ENCODE peak calls at places on chromosomes 12 and 14, in seven cellular contexts. X is mesendoderm, D is neuronal stem cell, H is mesenchymal stem cell, C is IMR-90, F is H1, U is trophoblast cell. S is an unnamed sample.

GRCh38 chr12:90335561-90335960 is 619.4 kb downstream of the CCER1 start:
- DNase-seq in D (no peak), F (no peak), H (no peak), X (no peak), U (no peak), C (no peak), S (no peak)

GRCh38 chr12:31783996-31784645 is 55.3 kb upstream of the AMN1 start:
- DNase-seq in X (no peak), C (no peak), H (no peak), D (no peak), U (no peak), F (no peak), S (no peak)

GRCh38 chr12:46944104-46944503 is 118.3 kb upstream of the SLC38A4 start:
- DNase-seq in D (no peak), F (no peak), C (peak; percentile 82), X (no peak), H (peak; percentile 76), U (peak; percentile 31), S (no peak)

GRCh38 chr14:67619446-67620216 is at the start of gene ARG2:
- DNase-seq in X (peak; percentile 99), D (peak; percentile 92), U (peak; percentile 100), F (peak; percentile 91), H (peak; percentile 95), C (peak; percentile 91), S (peak; percentile 100)

GRCh38 chr12:62861157-62861535 is 73.8 kb downstream of the PPM1H start:
- DNase-seq in C (no peak), D (no peak), X (no peak), U (no peak), F (no peak), H (no peak), S (no peak)

GRCh38 chr14:101112351-101113107 is 209.0 kb upstream of the RTL1 start:
- DNase-seq in U (no peak), D (no peak), C (no peak), H (no peak), X (no peak), F (no peak), S (no peak)

GRCh38 chr12:128388461-128388921 is 121.5 kb downstream of the TMEM132C start:
- DNase-seq in U (no peak), C (no peak), X (no peak), D (no peak), H (no peak), F (no peak), S (no peak)

GRCh38 chr14:34081126-34081575 is 130.3 kb upstream of the EGLN3 start:
- DNase-seq in H (peak; percentile 30), C (no peak), D (no peak), U (no peak), X (no peak), F (no peak), S (no peak)

GRCh38 chr12:123271182-123271491 is 519 bp downstream of the CDK2AP1 start:
- DNase-seq in X (peak; percentile 58), H (peak; percentile 64), C (peak; percentile 33), D (peak; percentile 68), U (peak; percentile 78), F (no peak), S (no peak)

GRCh38 chr12:18861287-18861858 is 123.5 kb downstream of the CAPZA3 start:
- DNase-seq in X (no peak), D (no peak), F (no peak), C (peak; percentile 38), U (peak; percentile 74), H (peak; percentile 37), S (no peak)

GRCh38 chr12:110548678-110549077 is 34.4 kb downstream of the PPTC7 start:
- DNase-seq in F (no peak), H (peak; percentile 86), C (peak; percentile 79), D (no peak), U (no peak), X (no peak), S (no peak)

GRCh38 chr12:52300796-52301691 is 9.7 kb upstream of the KRT81 start:
- DNase-seq in D (no peak), F (no peak), X (peak; percentile 45), H (peak; percentile 11), C (peak; percentile 8), U (peak; percentile 42), S (peak; percentile 64)

GRCh38 chr12:6846316-6846869 is 4.7 kb downstream of the CDCA3 start:
- DNase-seq in C (no peak), U (no peak), H (no peak), D (no peak), X (no peak), F (no peak), S (no peak)

GRCh38 chr14:93072659-93073365 is 42.9 kb downstream of the ITPK1 start:
- DNase-seq in U (peak; percentile 65), F (no peak), C (no peak), D (no peak), H (no peak), X (no peak), S (no peak)

GRCh38 chr12:26527702-26528101 is 305.3 kb downstream of the ITPR2 start:
- DNase-seq in D (no peak), C (no peak), H (no peak), X (no peak), F (no peak), U (no peak), S (no peak)

DNA sequence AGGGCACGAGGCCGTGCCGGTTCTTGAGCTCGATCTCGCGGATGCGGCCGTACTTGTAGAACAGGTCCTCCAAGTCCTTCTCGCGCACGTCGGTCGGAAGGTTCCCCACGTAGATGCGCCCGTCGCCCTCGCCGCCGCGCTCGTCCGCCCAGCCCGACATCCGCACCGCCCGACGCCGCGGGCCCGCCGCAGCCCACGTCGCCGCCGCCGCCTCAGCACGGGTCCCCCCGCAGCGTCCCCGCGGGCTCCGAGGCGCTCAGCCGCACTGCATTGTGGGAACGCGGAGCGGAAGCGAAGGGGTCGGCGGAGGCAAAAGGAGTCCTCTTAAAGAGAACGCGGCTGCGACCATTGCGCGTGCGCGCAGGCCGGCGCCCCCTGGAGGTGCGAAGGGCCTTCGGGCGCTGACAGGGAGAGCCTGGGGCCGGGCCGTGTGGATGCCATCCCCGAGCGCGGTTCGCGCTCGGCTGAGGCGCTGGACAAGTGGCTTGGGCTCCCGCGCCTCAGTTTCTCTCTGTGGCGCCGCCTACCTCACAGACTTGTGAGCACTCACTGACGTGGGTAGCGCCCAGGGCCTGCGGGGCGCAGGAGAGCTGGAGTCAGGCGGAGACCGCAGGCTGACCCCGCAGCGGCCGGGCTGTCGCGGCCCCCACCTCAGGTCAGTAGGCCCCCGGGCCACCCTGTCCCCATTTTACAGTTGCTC is at the start of gene SRSF9:
- DNase-seq in D (peak; percentile 96), H (peak; percentile 97), U (peak; percentile 99), X (peak; percentile 97), F (peak; percentile 89), C (peak; percentile 96), S (peak; percentile 98)
- H2BK120ac ChIP-seq in D (no peak within 1 kb of the TSS), H (peak within 1 kb of the TSS; percentile 93), U (peak within 1 kb of the TSS; percentile 91), X (peak within 1 kb of the TSS; percentile 4), F (no peak within 1 kb of the TSS), C (peak within 1 kb of the TSS; percentile 44), S (no peak within 1 kb of the TSS)

DNA sequence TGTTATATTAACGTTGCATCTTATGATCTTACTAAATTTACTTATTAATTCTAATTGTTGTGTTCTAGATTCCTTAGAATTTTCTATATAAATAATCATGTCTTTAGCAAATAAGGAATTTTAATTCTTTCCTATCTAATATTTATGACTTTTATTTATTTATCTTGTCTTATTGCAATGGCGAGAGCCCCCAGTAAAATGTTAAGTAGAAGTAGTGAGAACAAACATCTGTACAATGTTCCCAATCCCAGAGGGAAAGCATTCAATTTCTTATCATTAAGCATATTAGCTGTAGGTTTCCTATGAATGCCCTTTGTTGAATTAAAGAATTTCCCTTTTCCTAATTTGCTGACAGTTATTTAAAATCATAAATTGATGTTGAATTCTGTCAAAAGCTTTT is 203.7 kb upstream of the OTX2 start:
- DNase-seq in C (no peak), F (no peak), H (no peak), U (no peak), X (no peak), D (no peak), S (no peak)
- H2BK120ac ChIP-seq in C (no peak overlapping the region), F (no peak overlapping the region), H (no peak overlapping the region), U (no peak overlapping the region), X (no peak overlapping the region), D (no peak overlapping the region), S (no peak overlapping the region)

GRCh38 chr12:4045433-4045760 is 172.2 kb upstream of the PARP11 start:
- DNase-seq in H (no peak), C (no peak), U (no peak), F (no peak), D (no peak), X (no peak), S (no peak)
- H2BK120ac ChIP-seq in H (no peak overlapping the region), C (no peak overlapping the region), U (no peak overlapping the region), F (no peak overlapping the region), D (no peak overlapping the region), X (no peak overlapping the region), S (no peak overlapping the region)

GRCh38 chr14:42869681-42870080 is 1263.0 kb downstream of the LRFN5 start:
- DNase-seq in C (peak; percentile 86), D (no peak), U (no peak), H (no peak), X (no peak), F (no peak), S (no peak)
- H2BK120ac ChIP-seq in C (peak overlapping the region; percentile 27), D (no peak overlapping the region), U (no peak overlapping the region), H (no peak overlapping the region), X (no peak overlapping the region), F (no peak overlapping the region), S (no peak overlapping the region)

GRCh38 chr12:23099604-23100003 is 474.6 kb downstream of the ETNK1 start:
- DNase-seq in F (peak; percentile 21), H (peak; percentile 1), C (no peak), U (no peak), D (no peak), X (peak; percentile 69), S (no peak)
- H2BK120ac ChIP-seq in F (no peak overlapping the region), H (no peak overlapping the region), C (no peak overlapping the region), U (no peak overlapping the region), D (no peak overlapping the region), X (no peak overlapping the region), S (no peak overlapping the region)